ENCODE peak calls at places on chromosomes 4 and X, in eight cellular contexts. One of them, this sample, is unnamed.

GRCh38 chr4:64781737-64782326 is 372.6 kb upstream of the TECRL start:
- DNase-seq in left colon: no peak
- DNase-seq in brain microvascular endothelial cell: peak; percentile 26
- DNase-seq in ELF-1: no peak
- DNase-seq in activated CD4-positive, alpha-beta T cell treated with anti-CD3 and anti-CD28 coated beads, Interleukin-2, amount 10 ng/mL, durations not matched to agents 7 days and 5 days: no peak
- DNase-seq in adipocyte: peak; percentile 72
- DNase-seq in putamen: peak; percentile 21
- DNase-seq in esophagus squamous epithelium: no peak
- DNase-seq in this sample: no peak

GRCh38 chr4:16384496-16384895 is 158.2 kb upstream of the TAPT1 start:
- DNase-seq in adipocyte: no peak
- DNase-seq in brain microvascular endothelial cell: no peak
- DNase-seq in esophagus squamous epithelium: no peak
- DNase-seq in ELF-1: no peak
- DNase-seq in putamen: no peak
- DNase-seq in activated CD4-positive, alpha-beta T cell treated with anti-CD3 and anti-CD28 coated beads, Interleukin-2, amount 10 ng/mL, durations not matched to agents 7 days and 5 days: no peak
- DNase-seq in left colon: no peak
- DNase-seq in this sample: no peak

GRCh38 chrX:7934026-7934425 is 6.8 kb upstream of the PNPLA4 start:
- DNase-seq in left colon: no peak
- DNase-seq in ELF-1: no peak
- DNase-seq in putamen: no peak
- DNase-seq in brain microvascular endothelial cell: no peak
- DNase-seq in esophagus squamous epithelium: no peak
- DNase-seq in adipocyte: no peak
- DNase-seq in activated CD4-positive, alpha-beta T cell treated with anti-CD3 and anti-CD28 coated beads, Interleukin-2, amount 10 ng/mL, durations not matched to agents 7 days and 5 days: no peak
- DNase-seq in this sample: no peak

GRCh38 chr4:24104173-24104572 is 214.3 kb upstream of the PPARGC1A start:
- DNase-seq in activated CD4-positive, alpha-beta T cell treated with anti-CD3 and anti-CD28 coated beads, Interleukin-2, amount 10 ng/mL, durations not matched to agents 7 days and 5 days: no peak
- DNase-seq in esophagus squamous epithelium: no peak
- DNase-seq in brain microvascular endothelial cell: peak; percentile 51
- DNase-seq in putamen: no peak
- DNase-seq in ELF-1: no peak
- DNase-seq in adipocyte: peak; percentile 14
- DNase-seq in left colon: peak; percentile 38
- DNase-seq in this sample: no peak

GRCh38 chr4:99723555-99724450 is 66.2 kb upstream of the C4orf54 start:
- DNase-seq in esophagus squamous epithelium: no peak
- DNase-seq in adipocyte: peak; percentile 72
- DNase-seq in left colon: peak; percentile 30
- DNase-seq in ELF-1: peak; percentile 9
- DNase-seq in activated CD4-positive, alpha-beta T cell treated with anti-CD3 and anti-CD28 coated beads, Interleukin-2, amount 10 ng/mL, durations not matched to agents 7 days and 5 days: no peak
- DNase-seq in putamen: peak; percentile 51
- DNase-seq in brain microvascular endothelial cell: peak; percentile 53
- DNase-seq in this sample: no peak

GRCh38 chr4:26215725-26216124 is 105.1 kb upstream of the RBPJ start:
- DNase-seq in adipocyte: no peak
- DNase-seq in left colon: no peak
- DNase-seq in ELF-1: no peak
- DNase-seq in putamen: no peak
- DNase-seq in esophagus squamous epithelium: no peak
- DNase-seq in activated CD4-positive, alpha-beta T cell treated with anti-CD3 and anti-CD28 coated beads, Interleukin-2, amount 10 ng/mL, durations not matched to agents 7 days and 5 days: no peak
- DNase-seq in brain microvascular endothelial cell: no peak
- DNase-seq in this sample: no peak

GRCh38 chrX:52923781-52924241 is 26.7 kb downstream of the FAM156B start:
- DNase-seq in brain microvascular endothelial cell: peak; percentile 27
- DNase-seq in esophagus squamous epithelium: no peak
- DNase-seq in adipocyte: peak; percentile 52
- DNase-seq in putamen: no peak
- DNase-seq in ELF-1: no peak
- DNase-seq in left colon: no peak
- DNase-seq in activated CD4-positive, alpha-beta T cell treated with anti-CD3 and anti-CD28 coated beads, Interleukin-2, amount 10 ng/mL, durations not matched to agents 7 days and 5 days: no peak
- DNase-seq in this sample: peak; percentile 7

GRCh38 chr4:136002316-136002715 is 1530.0 kb downstream of the PCDH18 start:
- DNase-seq in adipocyte: peak; percentile 22
- DNase-seq in activated CD4-positive, alpha-beta T cell treated with anti-CD3 and anti-CD28 coated beads, Interleukin-2, amount 10 ng/mL, durations not matched to agents 7 days and 5 days: no peak
- DNase-seq in left colon: no peak
- DNase-seq in putamen: no peak
- DNase-seq in brain microvascular endothelial cell: peak; percentile 4
- DNase-seq in esophagus squamous epithelium: no peak
- DNase-seq in ELF-1: no peak
- DNase-seq in this sample: no peak

GRCh38 chr4:175562537-175562936 is 249.5 kb downstream of the GPM6A start:
- DNase-seq in brain microvascular endothelial cell: no peak
- DNase-seq in ELF-1: no peak
- DNase-seq in left colon: no peak
- DNase-seq in adipocyte: no peak
- DNase-seq in esophagus squamous epithelium: no peak
- DNase-seq in putamen: no peak
- DNase-seq in activated CD4-positive, alpha-beta T cell treated with anti-CD3 and anti-CD28 coated beads, Interleukin-2, amount 10 ng/mL, durations not matched to agents 7 days and 5 days: no peak
- DNase-seq in this sample: no peak

GRCh38 chr4:139030614-139031235 is 15.1 kb downstream of the NOCT start:
- DNase-seq in putamen: peak; percentile 82
- DNase-seq in esophagus squamous epithelium: no peak
- DNase-seq in activated CD4-positive, alpha-beta T cell treated with anti-CD3 and anti-CD28 coated beads, Interleukin-2, amount 10 ng/mL, durations not matched to agents 7 days and 5 days: peak; percentile 87
- DNase-seq in left colon: peak; percentile 74
- DNase-seq in ELF-1: peak; percentile 82
- DNase-seq in brain microvascular endothelial cell: peak; percentile 75
- DNase-seq in adipocyte: peak; percentile 94
- DNase-seq in this sample: peak; percentile 74

GRCh38 chr4:54783402-54784110 is 125.8 kb downstream of the KIT start:
- DNase-seq in esophagus squamous epithelium: no peak
- DNase-seq in activated CD4-positive, alpha-beta T cell treated with anti-CD3 and anti-CD28 coated beads, Interleukin-2, amount 10 ng/mL, durations not matched to agents 7 days and 5 days: no peak
- DNase-seq in ELF-1: no peak
- DNase-seq in brain microvascular endothelial cell: no peak
- DNase-seq in left colon: no peak
- DNase-seq in putamen: no peak
- DNase-seq in adipocyte: peak; percentile 29
- DNase-seq in this sample: no peak

GRCh38 chrX:96703816-96704215 is 19.2 kb downstream of the DIAPH2 start:
- DNase-seq in adipocyte: no peak
- DNase-seq in brain microvascular endothelial cell: peak; percentile 33
- DNase-seq in putamen: no peak
- DNase-seq in left colon: no peak
- DNase-seq in activated CD4-positive, alpha-beta T cell treated with anti-CD3 and anti-CD28 coated beads, Interleukin-2, amount 10 ng/mL, durations not matched to agents 7 days and 5 days: no peak
- DNase-seq in esophagus squamous epithelium: no peak
- DNase-seq in ELF-1: peak; percentile 54
- DNase-seq in this sample: no peak

GRCh38 chr4:145618210-145618911 is 824 bp upstream of the MMAA start:
- DNase-seq in activated CD4-positive, alpha-beta T cell treated with anti-CD3 and anti-CD28 coated beads, Interleukin-2, amount 10 ng/mL, durations not matched to agents 7 days and 5 days: no peak
- DNase-seq in brain microvascular endothelial cell: no peak
- DNase-seq in left colon: peak; percentile 25
- DNase-seq in esophagus squamous epithelium: no peak
- DNase-seq in ELF-1: no peak
- DNase-seq in adipocyte: peak; percentile 65
- DNase-seq in putamen: peak; percentile 11
- DNase-seq in this sample: peak; percentile 22

GRCh38 chr4:40731792-40732245 is 17.9 kb upstream of the NSUN7 start:
- DNase-seq in adipocyte: no peak
- DNase-seq in esophagus squamous epithelium: no peak
- DNase-seq in brain microvascular endothelial cell: no peak
- DNase-seq in ELF-1: no peak
- DNase-seq in left colon: peak; percentile 48
- DNase-seq in putamen: no peak
- DNase-seq in activated CD4-positive, alpha-beta T cell treated with anti-CD3 and anti-CD28 coated beads, Interleukin-2, amount 10 ng/mL, durations not matched to agents 7 days and 5 days: no peak
- DNase-seq in this sample: no peak

GRCh38 chrX:99301990-99302389 is 1108.1 kb downstream of the PCDH19 start:
- DNase-seq in left colon: no peak
- DNase-seq in ELF-1: peak; percentile 6
- DNase-seq in putamen: no peak
- DNase-seq in esophagus squamous epithelium: no peak
- DNase-seq in brain microvascular endothelial cell: no peak
- DNase-seq in activated CD4-positive, alpha-beta T cell treated with anti-CD3 and anti-CD28 coated beads, Interleukin-2, amount 10 ng/mL, durations not matched to agents 7 days and 5 days: no peak
- DNase-seq in adipocyte: no peak
- DNase-seq in this sample: no peak

GRCh38 chr4:184250795-184251679 is 33.4 kb upstream of the ENPP6 start:
- DNase-seq in esophagus squamous epithelium: no peak
- DNase-seq in ELF-1: peak; percentile 73
- DNase-seq in left colon: no peak
- DNase-seq in brain microvascular endothelial cell: peak; percentile 20
- DNase-seq in adipocyte: peak; percentile 81
- DNase-seq in activated CD4-positive, alpha-beta T cell treated with anti-CD3 and anti-CD28 coated beads, Interleukin-2, amount 10 ng/mL, durations not matched to agents 7 days and 5 days: peak; percentile 38
- DNase-seq in putamen: peak; percentile 42
- DNase-seq in this sample: peak; percentile 54

GRCh38 chr4:67035986-67036385 is 509.3 kb downstream of the CENPC start:
- DNase-seq in ELF-1: no peak
- DNase-seq in activated CD4-positive, alpha-beta T cell treated with anti-CD3 and anti-CD28 coated beads, Interleukin-2, amount 10 ng/mL, durations not matched to agents 7 days and 5 days: no peak
- DNase-seq in esophagus squamous epithelium: no peak
- DNase-seq in brain microvascular endothelial cell: peak; percentile 65
- DNase-seq in left colon: no peak
- DNase-seq in putamen: no peak
- DNase-seq in adipocyte: no peak
- DNase-seq in this sample: no peak

GRCh38 chrX:9396930-9397329 is 67.9 kb upstream of the TBL1X start:
- DNase-seq in putamen: peak; percentile 3
- DNase-seq in esophagus squamous epithelium: no peak
- DNase-seq in brain microvascular endothelial cell: no peak
- DNase-seq in ELF-1: peak; percentile 8
- DNase-seq in adipocyte: no peak
- DNase-seq in left colon: no peak
- DNase-seq in activated CD4-positive, alpha-beta T cell treated with anti-CD3 and anti-CD28 coated beads, Interleukin-2, amount 10 ng/mL, durations not matched to agents 7 days and 5 days: no peak
- DNase-seq in this sample: no peak

GRCh38 chrX:30610050-30610449 is 32.5 kb upstream of the TASL start:
- DNase-seq in ELF-1: no peak
- DNase-seq in activated CD4-positive, alpha-beta T cell treated with anti-CD3 and anti-CD28 coated beads, Interleukin-2, amount 10 ng/mL, durations not matched to agents 7 days and 5 days: no peak
- DNase-seq in adipocyte: peak; percentile 15
- DNase-seq in brain microvascular endothelial cell: no peak
- DNase-seq in esophagus squamous epithelium: no peak
- DNase-seq in left colon: no peak
- DNase-seq in putamen: peak; percentile 36
- DNase-seq in this sample: no peak

GRCh38 chr4:82983450-82983849 is 27.2 kb downstream of the LIN54 start:
- DNase-seq in putamen: no peak
- DNase-seq in ELF-1: no peak
- DNase-seq in adipocyte: no peak
- DNase-seq in brain microvascular endothelial cell: no peak
- DNase-seq in esophagus squamous epithelium: no peak
- DNase-seq in activated CD4-positive, alpha-beta T cell treated with anti-CD3 and anti-CD28 coated beads, Interleukin-2, amount 10 ng/mL, durations not matched to agents 7 days and 5 days: no peak
- DNase-seq in left colon: no peak
- DNase-seq in this sample: no peak

GRCh38 chr4:52880994-52881393 is 18.9 kb downstream of the RASL11B start:
- DNase-seq in ELF-1: no peak
- DNase-seq in left colon: no peak
- DNase-seq in activated CD4-positive, alpha-beta T cell treated with anti-CD3 and anti-CD28 coated beads, Interleukin-2, amount 10 ng/mL, durations not matched to agents 7 days and 5 days: no peak
- DNase-seq in adipocyte: no peak
- DNase-seq in brain microvascular endothelial cell: no peak
- DNase-seq in putamen: no peak
- DNase-seq in esophagus squamous epithelium: no peak
- DNase-seq in this sample: no peak

GRCh38 chr4:8274772-8275241 is 5.3 kb downstream of the HTRA3 start:
- DNase-seq in activated CD4-positive, alpha-beta T cell treated with anti-CD3 and anti-CD28 coated beads, Interleukin-2, amount 10 ng/mL, durations not matched to agents 7 days and 5 days: no peak
- DNase-seq in ELF-1: peak; percentile 77
- DNase-seq in brain microvascular endothelial cell: peak; percentile 67
- DNase-seq in putamen: peak; percentile 58
- DNase-seq in esophagus squamous epithelium: no peak
- DNase-seq in adipocyte: peak; percentile 91
- DNase-seq in left colon: peak; percentile 64
- DNase-seq in this sample: no peak

GRCh38 chr4:3674479-3674851 is 91.7 kb upstream of the ADRA2C start:
- DNase-seq in brain microvascular endothelial cell: no peak
- DNase-seq in putamen: no peak
- DNase-seq in left colon: no peak
- DNase-seq in ELF-1: no peak
- DNase-seq in esophagus squamous epithelium: no peak
- DNase-seq in adipocyte: no peak
- DNase-seq in activated CD4-positive, alpha-beta T cell treated with anti-CD3 and anti-CD28 coated beads, Interleukin-2, amount 10 ng/mL, durations not matched to agents 7 days and 5 days: no peak
- DNase-seq in this sample: no peak

GRCh38 chrX:154516655-154517100 is 646 bp upstream of the FAM3A start:
- DNase-seq in putamen: peak; percentile 49
- DNase-seq in ELF-1: peak; percentile 94
- DNase-seq in esophagus squamous epithelium: no peak
- DNase-seq in left colon: no peak
- DNase-seq in adipocyte: peak; percentile 66
- DNase-seq in brain microvascular endothelial cell: no peak
- DNase-seq in activated CD4-positive, alpha-beta T cell treated with anti-CD3 and anti-CD28 coated beads, Interleukin-2, amount 10 ng/mL, durations not matched to agents 7 days and 5 days: peak; percentile 25
- DNase-seq in this sample: no peak

GRCh38 chrX:85051627-85052026 is 48.0 kb downstream of the APOOL start:
- DNase-seq in ELF-1: no peak
- DNase-seq in adipocyte: no peak
- DNase-seq in activated CD4-positive, alpha-beta T cell treated with anti-CD3 and anti-CD28 coated beads, Interleukin-2, amount 10 ng/mL, durations not matched to agents 7 days and 5 days: no peak
- DNase-seq in putamen: no peak
- DNase-seq in brain microvascular endothelial cell: no peak
- DNase-seq in left colon: no peak
- DNase-seq in esophagus squamous epithelium: no peak
- DNase-seq in this sample: no peak

GRCh38 chr4:95023110-95023509 is 265.4 kb downstream of the BMPR1B start:
- DNase-seq in activated CD4-positive, alpha-beta T cell treated with anti-CD3 and anti-CD28 coated beads, Interleukin-2, amount 10 ng/mL, durations not matched to agents 7 days and 5 days: no peak
- DNase-seq in esophagus squamous epithelium: no peak
- DNase-seq in left colon: no peak
- DNase-seq in adipocyte: peak; percentile 33
- DNase-seq in putamen: no peak
- DNase-seq in ELF-1: no peak
- DNase-seq in brain microvascular endothelial cell: no peak
- DNase-seq in this sample: no peak

GRCh38 chr4:8648816-8649630 is 56.5 kb downstream of the CPZ start:
- DNase-seq in putamen: no peak
- DNase-seq in activated CD4-positive, alpha-beta T cell treated with anti-CD3 and anti-CD28 coated beads, Interleukin-2, amount 10 ng/mL, durations not matched to agents 7 days and 5 days: no peak
- DNase-seq in brain microvascular endothelial cell: no peak
- DNase-seq in ELF-1: no peak
- DNase-seq in esophagus squamous epithelium: no peak
- DNase-seq in adipocyte: no peak
- DNase-seq in left colon: no peak
- DNase-seq in this sample: no peak

GRCh38 chrX:134840370-134840769 is 150.4 kb upstream of the SMIM10 start:
- DNase-seq in adipocyte: no peak
- DNase-seq in ELF-1: no peak
- DNase-seq in activated CD4-positive, alpha-beta T cell treated with anti-CD3 and anti-CD28 coated beads, Interleukin-2, amount 10 ng/mL, durations not matched to agents 7 days and 5 days: no peak
- DNase-seq in brain microvascular endothelial cell: no peak
- DNase-seq in putamen: no peak
- DNase-seq in left colon: no peak
- DNase-seq in esophagus squamous epithelium: no peak
- DNase-seq in this sample: no peak

GRCh38 chr4:84239278-84239845 is 259.7 kb downstream of the NKX6-1 start:
- DNase-seq in esophagus squamous epithelium: no peak
- DNase-seq in adipocyte: no peak
- DNase-seq in putamen: no peak
- DNase-seq in ELF-1: peak; percentile 60
- DNase-seq in left colon: no peak
- DNase-seq in brain microvascular endothelial cell: no peak
- DNase-seq in activated CD4-positive, alpha-beta T cell treated with anti-CD3 and anti-CD28 coated beads, Interleukin-2, amount 10 ng/mL, durations not matched to agents 7 days and 5 days: no peak
- DNase-seq in this sample: no peak

GRCh38 chr4:38463268-38463958 is 200.6 kb upstream of the KLF3 start:
- DNase-seq in activated CD4-positive, alpha-beta T cell treated with anti-CD3 and anti-CD28 coated beads, Interleukin-2, amount 10 ng/mL, durations not matched to agents 7 days and 5 days: no peak
- DNase-seq in ELF-1: no peak
- DNase-seq in brain microvascular endothelial cell: no peak
- DNase-seq in esophagus squamous epithelium: no peak
- DNase-seq in putamen: no peak
- DNase-seq in left colon: no peak
- DNase-seq in adipocyte: no peak
- DNase-seq in this sample: no peak

GRCh38 chrX:47351706-47352105 is 18.7 kb upstream of the ZNF157 start:
- DNase-seq in brain microvascular endothelial cell: peak; percentile 24
- DNase-seq in left colon: no peak
- DNase-seq in ELF-1: no peak
- DNase-seq in adipocyte: peak; percentile 28
- DNase-seq in esophagus squamous epithelium: no peak
- DNase-seq in activated CD4-positive, alpha-beta T cell treated with anti-CD3 and anti-CD28 coated beads, Interleukin-2, amount 10 ng/mL, durations not matched to agents 7 days and 5 days: no peak
- DNase-seq in putamen: peak; percentile 30
- DNase-seq in this sample: no peak

GRCh38 chrX:102154900-102155805 is 624 bp downstream of the BEX5 start:
- DNase-seq in adipocyte: no peak
- DNase-seq in ELF-1: peak; percentile 2
- DNase-seq in putamen: peak; percentile 3
- DNase-seq in left colon: peak; percentile 12
- DNase-seq in esophagus squamous epithelium: no peak
- DNase-seq in brain microvascular endothelial cell: no peak
- DNase-seq in activated CD4-positive, alpha-beta T cell treated with anti-CD3 and anti-CD28 coated beads, Interleukin-2, amount 10 ng/mL, durations not matched to agents 7 days and 5 days: peak; percentile 8
- DNase-seq in this sample: no peak

GRCh38 chrX:13430136-13430827 is 110.4 kb upstream of the ATXN3L start:
- DNase-seq in brain microvascular endothelial cell: peak; percentile 75
- DNase-seq in putamen: no peak
- DNase-seq in adipocyte: no peak
- DNase-seq in activated CD4-positive, alpha-beta T cell treated with anti-CD3 and anti-CD28 coated beads, Interleukin-2, amount 10 ng/mL, durations not matched to agents 7 days and 5 days: no peak
- DNase-seq in esophagus squamous epithelium: no peak
- DNase-seq in ELF-1: peak; percentile 10
- DNase-seq in left colon: no peak
- DNase-seq in this sample: no peak

GRCh38 chrX:110259065-110259559 is 58.8 kb downstream of the AMMECR1 start:
- DNase-seq in adipocyte: no peak
- DNase-seq in left colon: no peak
- DNase-seq in brain microvascular endothelial cell: no peak
- DNase-seq in putamen: no peak
- DNase-seq in activated CD4-positive, alpha-beta T cell treated with anti-CD3 and anti-CD28 coated beads, Interleukin-2, amount 10 ng/mL, durations not matched to agents 7 days and 5 days: no peak
- DNase-seq in esophagus squamous epithelium: no peak
- DNase-seq in ELF-1: no peak
- DNase-seq in this sample: no peak

This sample was measured in germinal center.